ENCODE peak calls at places on chromosomes 3 and 15, in four cellular contexts. M is Calu3, J is DMS79, S is small intestine. D is an unnamed sample.

GRCh38 chr15:70008697-70009285 is 88.9 kb downstream of the TLE3 start:
- DNase-seq in M (no peak), J (no peak), S (no peak), D (no peak)

GRCh38 chr3:66153471-66153870 is 67.3 kb upstream of the SLC25A26 start:
- DNase-seq in M (no peak), J (no peak), S (no peak), D (no peak)

GRCh38 chr3:116322761-116323160 is 122.5 kb downstream of the LSAMP start:
- DNase-seq in M (no peak), J (no peak), S (no peak), D (no peak)

GRCh38 chr3:141795719-141796435 is 32.7 kb downstream of the GRK7 start:
- DNase-seq in M (no peak), J (peak), S (peak), D (no peak)

GRCh38 chr3:66763294-66763693 is 234.8 kb upstream of the KBTBD8 start:
- DNase-seq in M (no peak), J (no peak), S (no peak), D (no peak)

GRCh38 chr3:15040844-15041243 is 24.3 kb downstream of the MRPS25 start:
- DNase-seq in M (no peak), J (no peak), S (no peak), D (no peak)

GRCh38 chr3:139468407-139468806 is 7.9 kb downstream of the RBP2 start:
- DNase-seq in M (no peak), J (peak), S (peak), D (no peak)

GRCh38 chr15:51696566-51696965 is 15.3 kb downstream of the SCG3 start:
- DNase-seq in M (no peak), J (no peak), S (no peak), D (no peak)

GRCh38 chr3:9037113-9037715 is 73.9 kb upstream of the RAD18 start:
- DNase-seq in M (no peak), J (no peak), S (no peak), D (no peak)

GRCh38 chr3:49173116-49173791 is 1.9 kb downstream of the KLHDC8B start:
- DNase-seq in M (no peak), J (peak), S (peak), D (peak)

GRCh38 chr15:39125904-39126303 is 455.0 kb upstream of the THBS1 start:
- DNase-seq in M (peak), J (no peak), S (peak), D (peak)

GRCh38 chr3:98985406-98985805 is 83.9 kb upstream of the DCBLD2 start:
- DNase-seq in M (no peak), J (no peak), S (no peak), D (no peak)